ENCODE peak calls at places on chromosomes 16 and 17, in nine cellular contexts. Q is T-helper 1 cell; T is CD4-positive, alpha-beta T cell; G is heart right ventricle; I is stimulated activated CD8-positive, alpha-beta memory T cell treated with anti-CD3 and anti-CD28 coated beads, Interleukin-15, amount 100 ng/mL, for 1 hour; S is stimulated activated CD4-positive, alpha-beta T cell treated with anti-CD3 and anti-CD28 coated beads, Interleukin-4, amount 100 ng/mL, for 48 hours; L is GM13977; X is GF-D8; R is GM04503. U is an unnamed sample.

GRCh38 chr17:78935419-78936323 is 10.5 kb upstream of the TIMP2 start:
- DNase-seq in Q (no peak), T (no peak), G (peak; percentile 57), I (no peak), S (no peak), L (no peak), X (no peak), R (peak; percentile 84), U (no peak)

GRCh38 chr16:59021751-59022150 is 287.6 kb upstream of the GOT2 start:
- DNase-seq in Q (no peak), T (no peak), G (no peak), I (no peak), S (no peak), L (no peak), X (no peak), R (no peak), U (no peak)

GRCh38 chr17:82544431-82545070 is 25.0 kb downstream of the FOXK2 start:
- DNase-seq in Q (no peak), T (no peak), G (peak; percentile 66), I (no peak), S (no peak), L (no peak), X (no peak), R (no peak), U (no peak)

GRCh38 chr16:19434584-19434983 is 16.9 kb downstream of the TMC5 start:
- DNase-seq in Q (no peak), T (no peak), G (no peak), I (no peak), S (no peak), L (no peak), X (no peak), R (no peak), U (no peak)

GRCh38 chr16:55539049-55539448 is 27.4 kb upstream of the CAPNS2 start:
- DNase-seq in Q (no peak), T (no peak), G (no peak), I (no peak), S (no peak), L (no peak), X (peak; percentile 85), R (no peak), U (no peak)

GRCh38 chr16:78916928-78917545 is 683.5 kb downstream of the MAF start:
- DNase-seq in Q (no peak), T (no peak), G (no peak), I (no peak), S (no peak), L (no peak), X (no peak), R (no peak), U (no peak)

GRCh38 chr16:54102888-54103866 is 183.4 kb downstream of the IRX3 start:
- DNase-seq in Q (no peak), T (no peak), G (no peak), I (no peak), S (no peak), L (no peak), X (no peak), R (no peak), U (no peak)

GRCh38 chr17:77737442-77738265 is 220.8 kb upstream of the TNRC6C start:
- DNase-seq in Q (no peak), T (no peak), G (no peak), I (no peak), S (no peak), L (no peak), X (no peak), R (no peak), U (peak; percentile 0)

GRCh38 chr17:17139972-17140589 is 66.1 kb downstream of the PLD6 start:
- DNase-seq in Q (no peak), T (no peak), G (no peak), I (no peak), S (no peak), L (no peak), X (no peak), R (no peak), U (no peak)

GRCh38 chr17:76879254-76879653 is 11.1 kb downstream of the MGAT5B start:
- DNase-seq in Q (no peak), T (no peak), G (no peak), I (no peak), S (no peak), L (no peak), X (no peak), R (no peak), U (no peak)

GRCh38 chr16:79685871-79686270 is 85.3 kb upstream of the MAF start:
- DNase-seq in Q (no peak), T (no peak), G (no peak), I (no peak), S (no peak), L (no peak), X (no peak), R (no peak), U (no peak)

GRCh38 chr16:56423584-56424403 is 1.6 kb downstream of the AMFR start:
- DNase-seq in Q (no peak), T (no peak), G (no peak), I (no peak), S (no peak), L (peak; percentile 51), X (peak; percentile 6), R (no peak), U (no peak)

GRCh38 chr16:27154573-27155521 is 48.5 kb upstream of the KDM8 start:
- DNase-seq in Q (peak; percentile 16), T (peak; percentile 80), G (peak; percentile 71), I (peak; percentile 50), S (peak; percentile 58), L (peak; percentile 72), X (no peak), R (no peak), U (peak; percentile 77)

GRCh38 chr17:67377727-67378443 is 804 bp downstream of the PITPNC1 start:
- DNase-seq in Q (peak; percentile 20), T (peak; percentile 61), G (peak; percentile 61), I (no peak), S (no peak), L (peak; percentile 71), X (peak; percentile 16), R (no peak), U (peak; percentile 85)

GRCh38 chr16:19618876-19619275 is 63.4 kb downstream of the VPS35L start:
- DNase-seq in Q (no peak), T (no peak), G (no peak), I (no peak), S (no peak), L (no peak), X (no peak), R (no peak), U (no peak)

GRCh38 chr17:66299721-66300120 is 2.7 kb upstream of the PRKCA start:
- DNase-seq in Q (no peak), T (no peak), G (no peak), I (no peak), S (no peak), L (no peak), X (no peak), R (no peak), U (no peak)

GRCh38 chr16:1408171-1408837 is 6.2 kb downstream of the UNKL start:
- DNase-seq in Q (peak; percentile 94), T (peak; percentile 99), G (peak; percentile 97), I (peak; percentile 94), S (peak; percentile 93), L (peak; percentile 96), X (peak; percentile 60), R (peak; percentile 37), U (peak; percentile 99)

GRCh38 chr17:27452828-27453227 is 3.4 kb upstream of the KSR1 start:
- DNase-seq in Q (no peak), T (no peak), G (no peak), I (no peak), S (no peak), L (no peak), X (no peak), R (no peak), U (no peak)

GRCh38 chr16:74521691-74522090 is 85.2 kb downstream of the GLG1 start:
- DNase-seq in Q (no peak), T (no peak), G (no peak), I (no peak), S (no peak), L (no peak), X (no peak), R (peak; percentile 21), U (no peak)

GRCh38 chr17:35104844-35105450 is 14.7 kb downstream of the RAD51D start:
- DNase-seq in Q (no peak), T (no peak), G (no peak), I (no peak), S (no peak), L (no peak), X (no peak), R (no peak), U (no peak)

GRCh38 chr17:62984801-62985200 is 18.8 kb downstream of the TANC2 start:
- DNase-seq in Q (no peak), T (no peak), G (no peak), I (no peak), S (no peak), L (no peak), X (no peak), R (no peak), U (no peak)

GRCh38 chr16:86074651-86075487 is 175.9 kb downstream of the IRF8 start:
- DNase-seq in Q (no peak), T (no peak), G (no peak), I (no peak), S (no peak), L (no peak), X (no peak), R (no peak), U (peak; percentile 42)

GRCh38 chr16:30069575-30070462 is 4.3 kb downstream of the ALDOA start:
- DNase-seq in Q (no peak), T (no peak), G (no peak), I (no peak), S (no peak), L (no peak), X (no peak), R (no peak), U (peak; percentile 63)